ENCODE peak calls at places on chromosome 15, in seven cellular contexts. O is renal cortical epithelial cell; H is Kasumi-1; U is substantia nigra; R is NCI-H446; C is activated T-helper 1 cell treated with Interleukin-2 at 50 U/mL for 16 hours; G is stimulated activated CD8-positive, alpha-beta memory T cell treated with anti-CD3 and anti-CD28 coated beads, Interleukin-15, amount 100 ng/mL, for 24 hours. M is an unnamed sample.

GRCh38 chr15:75796321-75796720 is 46.9 kb upstream of the UBE2Q2 start:
- DNase-seq in U (no peak), G (no peak), C (no peak), H (no peak), R (no peak), O (no peak), M (no peak)

GRCh38 chr15:66675456-66675855 is 26.6 kb upstream of the SMAD6 start:
- DNase-seq in O (no peak), C (no peak), G (no peak), U (no peak), R (no peak), H (peak), M (no peak)

GRCh38 chr15:67225336-67225735 is 29.1 kb downstream of the AAGAB start:
- DNase-seq in C (no peak), U (no peak), O (peak), H (no peak), G (no peak), R (no peak), M (no peak)

GRCh38 chr15:83504365-83504764 is 57.2 kb downstream of the SH3GL3 start:
- DNase-seq in C (no peak), G (no peak), U (no peak), R (no peak), H (no peak), O (no peak), M (no peak)

GRCh38 chr15:68341851-68342336 is 64.3 kb downstream of the FEM1B start:
- DNase-seq in G (no peak), O (no peak), C (no peak), R (no peak), H (no peak), U (no peak), M (no peak)

GRCh38 chr15:52337961-52338535 is 42.4 kb upstream of the MYO5C start:
- DNase-seq in G (no peak), R (no peak), H (no peak), C (no peak), U (no peak), O (no peak), M (no peak)

GRCh38 chr15:36465304-36465703 is 114.1 kb upstream of the CDIN1 start:
- DNase-seq in G (no peak), C (no peak), R (no peak), H (no peak), O (no peak), U (no peak), M (no peak)

GRCh38 chr15:74196175-74196574 is 6.4 kb downstream of the STRA6 start:
- DNase-seq in C (no peak), G (no peak), U (no peak), O (peak), H (no peak), R (peak), M (no peak)

GRCh38 chr15:25884354-25884753 is 21.2 kb upstream of the ATP10A start:
- DNase-seq in H (no peak), U (no peak), G (no peak), O (no peak), C (no peak), R (no peak), M (no peak)

GRCh38 chr15:49610166-49610918 is 10.3 kb downstream of the FAM227B start:
- DNase-seq in G (no peak), U (no peak), O (no peak), C (no peak), R (no peak), H (no peak), M (no peak)

GRCh38 chr15:31758126-31758525 is 272.2 kb upstream of the CHRNA7 start:
- DNase-seq in H (no peak), O (peak), C (no peak), G (no peak), R (peak), U (peak), M (peak)

GRCh38 chr15:93428135-93428534 is 339.1 kb upstream of the RGMA start:
- DNase-seq in O (peak), G (no peak), C (no peak), R (no peak), U (no peak), H (no peak), M (no peak)

GRCh38 chr15:100602822-100603393 is 519 bp downstream of the ASB7 start:
- DNase-seq in O (peak), G (no peak), H (peak), C (no peak), R (no peak), U (no peak), M (no peak)

GRCh38 chr15:98000249-98001203 is 40.0 kb downstream of the ARRDC4 start:
- DNase-seq in C (no peak), G (no peak), U (no peak), R (no peak), O (peak), H (no peak), M (no peak)

GRCh38 chr15:50353251-50353998 is 1.6 kb downstream of the GABPB1 start:
- DNase-seq in G (no peak), C (no peak), R (no peak), U (no peak), H (peak), O (peak), M (no peak)

GRCh38 chr15:63596666-63597032 is 538 bp upstream of the FBXL22 start:
- DNase-seq in R (no peak), O (no peak), H (no peak), U (no peak), G (no peak), C (no peak), M (no peak)

GRCh38 chr15:47820780-47821319 is 103.5 kb downstream of the SEMA6D start:
- DNase-seq in R (peak), C (no peak), O (peak), U (no peak), H (no peak), G (no peak), M (no peak)

GRCh38 chr15:25501828-25502446 is 63.1 kb upstream of the UBE3A start:
- DNase-seq in R (peak), C (no peak), O (peak), H (peak), U (no peak), G (no peak), M (no peak)

GRCh38 chr15:74543583-74543982 is 2.6 kb downstream of the ARID3B start:
- DNase-seq in R (no peak), H (no peak), C (no peak), O (peak), U (no peak), G (no peak), M (no peak)

GRCh38 chr15:74891469-74891868 is 1.6 kb downstream of the MPI start:
- DNase-seq in R (peak), O (no peak), G (no peak), C (no peak), U (no peak), H (no peak), M (no peak)

GRCh38 chr15:71110800-71111565 is 4.3 kb upstream of the THSD4 start:
- DNase-seq in R (no peak), G (no peak), U (no peak), H (no peak), C (no peak), O (no peak), M (no peak)

GRCh38 chr15:62770111-62770660 is 272.4 kb upstream of the TPM1 start:
- DNase-seq in C (no peak), O (no peak), U (no peak), G (no peak), H (no peak), R (no peak), M (no peak)